ENCODE peak calls at places on chromosome 10, in four cellular contexts. K is lower lobe of right lung; V is heart right ventricle; D is CD4-positive, alpha-beta T cell. O is an unnamed sample.

GRCh38 chr10:44981172-44982113 is 2.8 kb upstream of the DEPP1 start:
- DNase-seq in K (peak), V (no peak), D (no peak), O (peak)

GRCh38 chr10:6217621-6218020 is 14.9 kb downstream of the PFKFB3 start:
- DNase-seq in K (no peak), V (no peak), D (no peak), O (no peak)

GRCh38 chr10:51685768-51686167 is 13.6 kb downstream of the CSTF2T start:
- DNase-seq in K (no peak), V (no peak), D (no peak), O (no peak)

GRCh38 chr10:62610649-62611229 is 193.8 kb upstream of the ADO start:
- DNase-seq in K (peak), V (peak), D (peak), O (peak)

GRCh38 chr10:83603708-83604107 is 535.6 kb upstream of the GHITM start:
- DNase-seq in K (no peak), V (no peak), D (no peak), O (peak)

GRCh38 chr10:44804661-44805060 is 106.5 kb upstream of the TMEM72 start:
- DNase-seq in K (no peak), V (no peak), D (no peak), O (no peak)

GRCh38 chr10:34255075-34255474 is 560.0 kb downstream of the PARD3 start:
- DNase-seq in K (no peak), V (no peak), D (no peak), O (no peak)

GRCh38 chr10:86411852-86412550 is 45.4 kb upstream of the GRID1 start:
- DNase-seq in K (no peak), V (no peak), D (no peak), O (no peak)

GRCh38 chr10:18658301-18658991 is 785 bp upstream of the ARL5B start:
- DNase-seq in K (no peak), V (peak), D (no peak), O (peak)

GRCh38 chr10:110260746-110261477 is 43.8 kb downstream of the SMNDC1 start:
- DNase-seq in K (no peak), V (no peak), D (no peak), O (peak)

GRCh38 chr10:120436431-120437142 is 20.4 kb upstream of the PLPP4 start:
- DNase-seq in K (no peak), V (no peak), D (no peak), O (no peak)

GRCh38 chr10:95837783-95838182 is 70.0 kb upstream of the CC2D2B start:
- DNase-seq in K (peak), V (peak), D (no peak), O (no peak)

GRCh38 chr10:89236221-89236620 is 15.4 kb downstream of the LIPA start:
- DNase-seq in K (no peak), V (no peak), D (no peak), O (no peak)

GRCh38 chr10:50316695-50317648 is 65.7 kb upstream of the ASAH2 start:
- DNase-seq in K (no peak), V (no peak), D (no peak), O (no peak)

GRCh38 chr10:120734476-120735078 is 116.6 kb upstream of the WDR11 start:
- DNase-seq in K (no peak), V (no peak), D (no peak), O (peak)

GRCh38 chr10:11598749-11599396 is 12.6 kb downstream of the USP6NL start:
- DNase-seq in K (no peak), V (no peak), D (no peak), O (no peak)

GRCh38 chr10:112244197-112244596 is 39.0 kb upstream of the TECTB start:
- DNase-seq in K (no peak), V (no peak), D (no peak), O (no peak)

GRCh38 chr10:110378533-110379108 is 73.9 kb upstream of the SMNDC1 start:
- DNase-seq in K (no peak), V (no peak), D (no peak), O (no peak)

GRCh38 chr10:12614390-12615003 is 265.1 kb downstream of the CAMK1D start:
- DNase-seq in K (no peak), V (no peak), D (no peak), O (peak)

GRCh38 chr10:91711885-91712284 is 79.0 kb upstream of the PPP1R3C start:
- DNase-seq in K (no peak), V (no peak), D (no peak), O (no peak)

GRCh38 chr10:71210031-71210871 is 2.1 kb upstream of the UNC5B start:
- DNase-seq in K (no peak), V (no peak), D (no peak), O (no peak)

GRCh38 chr10:27771231-27771630 is 25.6 kb upstream of the MKX start:
- DNase-seq in K (no peak), V (no peak), D (no peak), O (no peak)

GRCh38 chr10:17912764-17913163 is 39.0 kb upstream of the SLC39A12 start:
- DNase-seq in K (no peak), V (no peak), D (no peak), O (no peak)

GRCh38 chr10:97412891-97413304 is 11.8 kb upstream of the RRP12 start:
- DNase-seq in K (no peak), V (no peak), D (no peak), O (no peak)

GRCh38 chr10:90587081-90587491 is 270.8 kb downstream of the HTR7 start:
- DNase-seq in K (no peak), V (no peak), D (no peak), O (peak)

GRCh38 chr10:69731698-69732097 is 70.0 kb upstream of the COL13A1 start:
- DNase-seq in K (no peak), V (no peak), D (no peak), O (no peak)

GRCh38 chr10:64113796-64114195 is 592.6 kb downstream of the REEP3 start:
- DNase-seq in K (no peak), V (no peak), D (no peak), O (no peak)

GRCh38 chr10:64115471-64115870 is 594.3 kb downstream of the REEP3 start:
- DNase-seq in K (no peak), V (no peak), D (no peak), O (no peak)

GRCh38 chr10:64116731-64117130 is 595.5 kb downstream of the REEP3 start:
- DNase-seq in K (no peak), V (no peak), D (no peak), O (no peak)

GRCh38 chr10:64118736-64119135 is 597.5 kb downstream of the REEP3 start:
- DNase-seq in K (no peak), V (no peak), D (no peak), O (no peak)

DNA sequence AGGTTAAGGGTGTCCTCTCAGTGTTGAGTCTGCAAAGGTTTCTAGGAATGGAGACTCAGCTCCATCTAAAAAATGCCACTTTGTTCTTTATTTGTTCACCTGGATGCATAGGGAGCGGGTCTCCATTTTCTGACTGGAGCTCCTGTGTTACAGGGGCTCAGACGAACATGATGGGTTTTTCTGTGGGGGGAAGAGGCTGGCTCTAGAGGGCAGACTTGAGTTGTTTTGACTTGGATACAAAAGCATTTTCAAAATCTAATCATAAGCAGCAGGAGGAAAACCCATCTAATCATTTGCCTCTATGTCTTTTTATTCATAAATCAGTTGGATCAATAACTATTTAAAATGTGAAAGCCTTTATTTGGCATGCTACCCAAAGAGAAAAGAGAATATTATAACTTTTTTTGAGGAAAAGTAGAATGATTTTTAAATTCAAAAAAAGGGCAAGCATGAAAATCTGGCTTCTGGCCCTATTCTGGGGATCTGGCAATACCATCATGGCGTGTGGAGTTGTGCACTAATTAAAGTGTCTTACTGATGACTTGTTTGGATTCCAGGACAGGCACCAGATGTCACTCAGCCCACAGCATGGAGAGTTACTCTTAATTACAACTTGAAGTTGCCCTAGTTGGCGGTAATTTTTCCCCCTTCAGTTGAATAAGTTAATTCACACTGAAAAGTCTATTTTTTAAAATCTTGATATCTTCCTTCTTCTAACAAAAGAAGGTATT is 594.9 kb downstream of the REEP3 start:
- DNase-seq in K (no peak), V (peak), D (no peak), O (peak)
- TF ChIP-seq CTCF in K (peak), V (peak), D (no peak), O (peak)

DNA sequence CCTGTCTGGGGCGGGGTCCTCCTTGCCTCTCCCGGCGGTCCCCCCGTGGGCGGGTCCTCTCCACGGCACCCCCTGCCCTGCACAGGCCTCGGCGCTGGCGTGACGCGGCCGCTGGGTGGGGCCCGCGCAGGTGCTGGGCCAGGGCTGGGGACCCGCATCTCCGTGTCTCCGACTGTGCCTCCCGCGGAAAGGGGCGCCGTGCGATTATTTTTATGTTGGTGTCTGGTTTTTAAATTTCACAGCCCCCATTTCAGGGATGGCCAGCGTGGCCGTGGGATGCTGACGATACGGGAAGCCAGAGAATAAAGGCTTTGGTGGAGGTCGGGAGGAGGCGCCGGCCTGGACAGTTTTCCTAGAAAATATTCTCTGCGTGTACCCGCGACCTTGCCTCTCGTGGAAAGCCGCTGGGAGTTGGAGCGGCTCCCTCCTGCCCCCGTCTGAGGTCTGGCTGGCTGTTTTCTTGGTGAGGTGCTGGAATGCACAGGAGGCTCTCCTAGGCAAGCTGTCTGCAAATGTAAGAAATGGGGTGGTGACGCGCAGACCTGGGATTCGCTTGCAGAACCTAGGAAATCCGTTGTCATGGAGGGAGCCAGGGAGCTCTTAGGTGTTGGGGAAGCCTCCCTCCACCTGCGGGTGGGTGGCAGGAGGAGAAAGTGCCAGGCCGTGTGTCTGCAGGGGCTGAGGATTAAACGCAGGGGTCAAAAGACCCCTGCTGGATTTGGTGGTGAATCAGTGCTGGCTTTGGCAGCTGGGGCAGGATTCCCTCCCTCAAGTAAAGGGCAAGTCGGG is 28.7 kb upstream of the JAKMIP3 start:
- DNase-seq in K (no peak), V (no peak), D (no peak), O (no peak)
- TF ChIP-seq CTCF in K (no peak), V (no peak), D (no peak), O (no peak)

GRCh38 chr10:88089498-88089897 is 226.1 kb downstream of the PTEN start:
- DNase-seq in K (no peak), V (no peak), D (no peak), O (no peak)
- TF ChIP-seq CTCF in K (no peak), V (no peak), D (no peak), O (no peak)

DNA sequence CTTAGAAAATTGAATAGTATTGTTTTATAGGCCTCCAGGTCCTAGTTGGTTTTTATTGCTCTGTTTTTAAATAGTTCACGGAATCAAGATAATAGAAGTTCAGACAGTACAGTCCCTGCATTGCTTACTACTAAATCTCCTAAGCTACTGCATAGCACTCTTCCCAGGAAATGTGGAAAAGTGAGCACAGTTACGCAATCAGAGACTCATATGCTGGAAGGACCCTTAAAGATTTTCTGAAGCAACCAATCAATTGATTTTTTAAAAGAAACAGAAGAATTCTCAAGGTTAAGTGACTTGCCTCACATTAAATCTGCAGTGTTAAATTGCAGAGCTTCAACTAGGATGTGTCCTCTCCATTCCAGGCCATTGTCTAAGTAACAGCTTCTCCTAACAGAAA is 23.1 kb upstream of the DIP2C start:
- DNase-seq in K (no peak), V (no peak), D (no peak), O (peak)
- TF ChIP-seq CTCF in K (no peak), V (no peak), D (no peak), O (no peak)

DNA sequence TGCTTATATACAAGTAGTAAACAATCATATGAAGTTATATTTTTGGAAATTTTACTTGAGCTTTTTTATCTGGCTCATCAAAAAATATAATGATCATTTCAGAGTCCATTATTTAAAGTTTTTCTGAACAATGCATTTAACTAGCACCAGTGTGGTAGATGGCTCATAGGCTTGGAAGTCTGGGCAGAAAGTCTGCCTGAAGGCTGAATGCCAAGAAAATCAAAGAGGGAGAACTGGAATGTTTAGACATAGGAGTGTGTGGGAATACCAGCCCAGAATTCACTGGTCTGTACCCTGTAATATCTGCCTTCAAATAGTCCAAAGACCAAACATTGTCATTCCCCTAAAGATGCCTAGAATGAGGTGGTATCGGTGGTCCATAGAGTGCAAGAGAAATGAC is 40.3 kb upstream of the ANK3 start:
- DNase-seq in K (no peak), V (no peak), D (no peak), O (peak)
- TF ChIP-seq CTCF in K (no peak), V (no peak), D (no peak), O (no peak)

GRCh38 chr10:114304566-114305421 is 65.7 kb downstream of the VWA2 start:
- DNase-seq in K (no peak), V (peak), D (peak), O (no peak)
- TF ChIP-seq CTCF in K (peak), V (peak), D (peak), O (peak)

DNA sequence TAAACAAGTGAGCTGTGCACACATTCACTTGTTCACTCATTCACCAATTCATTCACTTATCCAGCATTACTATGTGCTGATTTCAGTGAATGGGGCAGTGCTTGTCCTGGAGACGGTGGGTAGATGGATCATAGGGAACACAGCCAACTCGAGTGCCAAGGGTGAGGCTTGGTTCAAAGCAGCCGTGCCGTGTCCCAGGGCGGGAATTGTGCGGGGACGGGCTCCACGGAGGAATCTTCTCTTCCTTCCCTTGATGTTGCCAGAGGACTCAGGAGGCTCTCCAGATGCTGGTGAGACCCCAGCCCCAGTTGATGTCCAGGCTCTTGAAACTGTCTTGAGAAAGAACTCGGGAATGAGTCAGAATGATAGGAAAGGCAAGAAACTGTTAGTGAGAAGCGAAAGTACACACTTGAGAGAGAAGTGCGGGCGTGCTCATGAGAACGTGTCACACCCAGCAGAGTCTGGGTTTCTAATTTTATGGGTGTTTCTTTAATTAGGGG is 3.0 kb downstream of the SH2D4B start:
- DNase-seq in K (no peak), V (no peak), D (no peak), O (no peak)
- TF ChIP-seq CTCF in K (no peak), V (no peak), D (no peak), O (no peak)

GRCh38 chr10:131115321-131115720 is 196.2 kb downstream of the TCERG1L start:
- DNase-seq in K (no peak), V (no peak), D (no peak), O (no peak)
- TF ChIP-seq CTCF in K (no peak), V (no peak), D (no peak), O (no peak)

GRCh38 chr10:72912715-72913114 is 19.2 kb downstream of the OIT3 start:
- DNase-seq in K (no peak), V (no peak), D (no peak), O (no peak)

GRCh38 chr10:72924351-72924750 is 30.3 kb downstream of the PLA2G12B start:
- DNase-seq in K (no peak), V (no peak), D (no peak), O (no peak)

GRCh38 chr10:72913287-72913686 is 19.7 kb downstream of the OIT3 start:
- DNase-seq in K (no peak), V (no peak), D (no peak), O (no peak)

DNA sequence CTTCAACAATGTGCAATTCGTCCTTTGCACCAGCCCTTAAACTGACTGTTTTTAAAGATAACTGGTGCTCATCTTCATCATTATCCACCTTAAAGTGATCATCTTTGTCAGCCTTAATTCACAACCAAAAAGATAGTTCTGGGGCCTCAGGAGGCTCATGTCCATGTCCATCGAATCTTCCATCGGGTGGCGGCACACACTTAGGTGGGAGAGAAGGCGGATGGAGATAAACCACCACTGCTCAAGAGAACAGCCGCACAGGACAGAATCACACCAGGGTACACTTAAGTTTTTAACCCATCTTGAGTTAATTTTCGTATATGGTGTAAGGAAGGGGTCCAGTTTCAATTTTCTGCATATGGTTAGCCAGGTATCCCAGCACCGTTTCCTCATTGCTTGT is 24.8 kb downstream of the OIT3 start:
- DNase-seq in K (no peak), V (no peak), D (no peak), O (no peak)
- TF ChIP-seq CTCF in K (no peak), V (no peak), D (no peak), O (no peak)

GRCh38 chr10:20254497-20254896 is 438.3 kb downstream of the PLXDC2 start:
- DNase-seq in K (no peak), V (no peak), D (no peak), O (no peak)
- TF ChIP-seq CTCF in K (no peak), V (no peak), D (no peak), O (no peak)